ENCODE peak calls at places on chromosome X, in eight cellular contexts. P is upper lobe of right lung; J is HEK293T; O is CD4-positive, alpha-beta memory T cell; F is NCI-H774; R is dorsolateral prefrontal cortex; U is kidney glomerular epithelial cell; S is T-helper 9 cell. I is an unnamed sample.

GRCh38 chrX:140712413-140713173 is 3.0 kb downstream of the LINC00632 start:
- DNase-seq in U (peak; percentile 50), P (peak; percentile 78), J (peak; percentile 46), R (peak; percentile 59), F (peak; percentile 0), O (peak; percentile 41), S (peak; percentile 1), I (no peak)

GRCh38 chrX:72094894-72095293 is 36.8 kb downstream of the RTL5 start:
- DNase-seq in S (peak; percentile 69), J (no peak), F (peak; percentile 1), P (no peak), U (no peak), R (no peak), O (peak; percentile 86), I (no peak)

GRCh38 chrX:131745942-131746489 is 202.1 kb downstream of the OR13H1 start:
- DNase-seq in U (no peak), J (no peak), R (no peak), S (no peak), F (peak; percentile 54), O (no peak), P (no peak), I (no peak)

GRCh38 chrX:19005909-19006308 is 22.0 kb upstream of the PHKA2 start:
- DNase-seq in J (no peak), O (no peak), R (no peak), P (no peak), U (no peak), F (no peak), S (no peak), I (no peak)

GRCh38 chrX:24424948-24425347 is 40.1 kb upstream of the PDK3 start:
- DNase-seq in J (no peak), F (no peak), S (no peak), O (no peak), P (no peak), U (peak; percentile 9), R (no peak), I (no peak)

GRCh38 chrX:110699109-110699508 is 96.5 kb downstream of the CHRDL1 start:
- DNase-seq in J (no peak), S (no peak), O (no peak), F (no peak), U (no peak), P (no peak), R (no peak), I (no peak)

GRCh38 chrX:118392726-118393125 is 46.8 kb downstream of the WDR44 start:
- DNase-seq in R (no peak), U (no peak), J (no peak), F (no peak), S (no peak), P (no peak), O (no peak), I (no peak)

GRCh38 chrX:24372021-24372763 is 11.8 kb downstream of the SUPT20HL1 start:
- DNase-seq in S (no peak), U (no peak), P (no peak), R (no peak), O (no peak), F (no peak), J (no peak), I (no peak)

GRCh38 chrX:46770817-46771163 is 11.9 kb upstream of the SLC9A7 start:
- DNase-seq in J (no peak), U (peak; percentile 36), F (no peak), S (no peak), O (no peak), P (no peak), R (no peak), I (peak; percentile 63)

GRCh38 chrX:26208012-26208411 is 8.0 kb upstream of the MAGEB5 start:
- DNase-seq in F (no peak), P (no peak), O (no peak), U (no peak), J (no peak), R (no peak), S (no peak), I (no peak)

GRCh38 chrX:96770315-96770714 is 85.7 kb downstream of the DIAPH2 start:
- DNase-seq in P (no peak), J (peak; percentile 11), O (peak; percentile 3), S (no peak), F (no peak), R (no peak), U (no peak), I (no peak)

GRCh38 chrX:9724711-9725110 is 40.9 kb downstream of the GPR143 start:
- DNase-seq in S (no peak), R (no peak), F (no peak), O (no peak), U (no peak), P (no peak), J (no peak), I (no peak)

GRCh38 chrX:41332408-41332987 is 1.5 kb upstream of the DDX3X start:
- DNase-seq in F (no peak), R (no peak), J (no peak), P (no peak), O (no peak), U (no peak), S (peak; percentile 36), I (no peak)

GRCh38 chrX:12929701-12930100 is 23.3 kb downstream of the TLR8 start:
- DNase-seq in F (no peak), R (no peak), O (no peak), S (no peak), P (no peak), U (no peak), J (no peak), I (no peak)

GRCh38 chrX:153761863-153762262 is 2.2 kb upstream of the PLXNB3 start:
- DNase-seq in O (no peak), U (no peak), F (no peak), R (no peak), J (no peak), P (no peak), S (no peak), I (no peak)

GRCh38 chrX:30241724-30242415 is at the start of gene MAGEB4:
- DNase-seq in F (no peak), R (no peak), J (no peak), P (no peak), U (no peak), O (no peak), S (no peak), I (no peak)

GRCh38 chrX:8504451-8504850 is 39.8 kb downstream of the VCX3B start:
- DNase-seq in F (no peak), P (no peak), S (no peak), J (no peak), O (no peak), R (no peak), U (no peak), I (peak; percentile 5)

GRCh38 chrX:100802843-100803242 is 17.3 kb upstream of the CSTF2 start:
- DNase-seq in F (no peak), S (no peak), U (no peak), J (no peak), P (no peak), O (no peak), R (no peak), I (no peak)

GRCh38 chrX:119942831-119943184 is 743 bp downstream of the NKAP start:
- DNase-seq in O (no peak), U (no peak), R (no peak), F (no peak), S (no peak), P (no peak), J (peak; percentile 20), I (no peak)

GRCh38 chrX:17860179-17860780 is 818 bp downstream of the RAI2 start:
- DNase-seq in J (peak; percentile 16), O (no peak), P (peak; percentile 62), S (no peak), U (no peak), F (no peak), R (no peak), I (no peak)

GRCh38 chrX:136336623-136337022 is 35.9 kb downstream of the ADGRG4 start:
- DNase-seq in P (no peak), S (no peak), O (no peak), U (no peak), F (no peak), R (no peak), J (peak; percentile 12), I (no peak)

GRCh38 chrX:31543565-31544125 is 471.8 kb upstream of the FTHL17 start:
- DNase-seq in J (no peak), S (no peak), U (no peak), O (no peak), F (no peak), P (no peak), R (no peak), I (no peak)

GRCh38 chrX:24506082-24506481 is 41.0 kb downstream of the PDK3 start:
- DNase-seq in J (no peak), S (no peak), U (peak; percentile 16), F (no peak), O (no peak), R (no peak), P (no peak), I (no peak)

GRCh38 chrX:3711331-3711917 is 2.0 kb downstream of the PRKX start:
- DNase-seq in J (no peak), F (no peak), P (no peak), O (peak; percentile 34), R (no peak), S (peak; percentile 14), U (no peak), I (no peak)

GRCh38 chrX:148572332-148572731 is 71.9 kb downstream of the AFF2 start:
- DNase-seq in J (no peak), F (no peak), U (no peak), O (no peak), S (no peak), P (no peak), R (no peak), I (no peak)

GRCh38 chrX:153333271-153333670 is 682 bp upstream of the ZNF275 start:
- DNase-seq in P (no peak), J (no peak), F (no peak), R (no peak), S (no peak), O (no peak), U (no peak), I (peak; percentile 22)

GRCh38 chrX:138037548-138037947 is 471.6 kb downstream of the ZIC3 start:
- DNase-seq in S (no peak), U (no peak), P (no peak), F (no peak), J (no peak), O (no peak), R (no peak), I (no peak)

GRCh38 chrX:17560385-17560784 is 176.9 kb upstream of the SCML1 start:
- DNase-seq in O (no peak), R (no peak), U (no peak), F (no peak), P (no peak), S (no peak), J (no peak), I (no peak)

GRCh38 chrX:63434665-63435064 is 83.5 kb upstream of the SPIN4 start:
- DNase-seq in P (no peak), F (no peak), S (no peak), R (no peak), U (no peak), O (no peak), J (no peak), I (no peak)

GRCh38 chrX:129741880-129742758 is 3.3 kb downstream of the XPNPEP2 start:
- DNase-seq in J (no peak), U (no peak), R (no peak), O (no peak), S (no peak), F (no peak), P (no peak), I (no peak)

GRCh38 chrX:63686878-63687714 is 97.9 kb downstream of the ARHGEF9 start:
- DNase-seq in S (no peak), O (peak; percentile 14), R (no peak), J (peak; percentile 49), U (peak; percentile 2), F (no peak), P (no peak), I (peak; percentile 4)

GRCh38 chrX:153926863-153927685 is 1.0 kb upstream of the ARHGAP4 start:
- DNase-seq in F (peak; percentile 23), P (peak; percentile 74), O (peak; percentile 84), J (no peak), U (peak; percentile 2), R (no peak), S (peak; percentile 73), I (no peak)

GRCh38 chrX:19046343-19047215 is 62.7 kb upstream of the PHKA2 start:
- DNase-seq in U (peak; percentile 64), O (no peak), P (no peak), R (no peak), S (no peak), J (no peak), F (no peak), I (no peak)

GRCh38 chrX:149248073-149248625 is 257.0 kb downstream of the IDS start:
- DNase-seq in F (no peak), R (no peak), J (no peak), S (no peak), O (no peak), U (no peak), P (no peak), I (no peak)